ENCODE peak calls at places on chromosomes 5 and 9, in seven cellular contexts. One of them, this sample, is unnamed. For H3K27me3, the result is how much of the 10 kb centered on the place peaks cover.

GRCh38 chr9:79213417-79214125 is 358.2 kb upstream of the TLE4 start:
- DNase-seq in mesendoderm: no peak
- DNase-seq in esophagus squamous epithelium: no peak
- DNase-seq in cardiac muscle cell: no peak
- DNase-seq in spleen: no peak
- DNase-seq in heart right ventricle: no peak
- DNase-seq in PC-9: no peak
- DNase-seq in this sample: no peak

GRCh38 chr5:96433066-96433447 is at the start of gene PCSK1:
- DNase-seq in mesendoderm: peak
- DNase-seq in heart right ventricle: no peak
- DNase-seq in PC-9: no peak
- DNase-seq in esophagus squamous epithelium: no peak
- DNase-seq in cardiac muscle cell: no peak
- DNase-seq in spleen: no peak
- DNase-seq in this sample: no peak

GRCh38 chr9:113350338-113350672 is 964 bp downstream of the BSPRY start:
- DNase-seq in spleen: no peak
- DNase-seq in heart right ventricle: no peak
- DNase-seq in esophagus squamous epithelium: no peak
- DNase-seq in PC-9: no peak
- DNase-seq in cardiac muscle cell: no peak
- DNase-seq in mesendoderm: no peak
- DNase-seq in this sample: no peak

GRCh38 chr5:92641031-92641962 is 939.7 kb downstream of the NR2F1-AS1 start:
- DNase-seq in mesendoderm: no peak
- DNase-seq in heart right ventricle: no peak
- DNase-seq in cardiac muscle cell: peak
- DNase-seq in PC-9: peak
- DNase-seq in spleen: no peak
- DNase-seq in esophagus squamous epithelium: no peak
- DNase-seq in this sample: no peak

GRCh38 chr9:32351845-32352244 is 32.6 kb upstream of the ACO1 start:
- DNase-seq in esophagus squamous epithelium: no peak
- DNase-seq in cardiac muscle cell: peak
- DNase-seq in mesendoderm: peak
- DNase-seq in PC-9: no peak
- DNase-seq in heart right ventricle: no peak
- DNase-seq in spleen: no peak
- DNase-seq in this sample: no peak

GRCh38 chr9:93911871-93912554 is 43.1 kb downstream of the BARX1 start:
- DNase-seq in spleen: no peak
- DNase-seq in esophagus squamous epithelium: no peak
- DNase-seq in heart right ventricle: peak
- DNase-seq in cardiac muscle cell: peak
- DNase-seq in mesendoderm: peak
- DNase-seq in PC-9: no peak
- DNase-seq in this sample: peak

GRCh38 chr5:134527156-134527960 is 1.9 kb downstream of the JADE2 start:
- DNase-seq in spleen: peak
- DNase-seq in PC-9: peak
- DNase-seq in mesendoderm: peak
- DNase-seq in heart right ventricle: peak
- DNase-seq in esophagus squamous epithelium: peak
- DNase-seq in cardiac muscle cell: peak
- DNase-seq in this sample: peak

GRCh38 chr9:121271368-121272351 is 3.7 kb downstream of the GSN start:
- DNase-seq in spleen: peak
- DNase-seq in mesendoderm: no peak
- DNase-seq in PC-9: no peak
- DNase-seq in cardiac muscle cell: no peak
- DNase-seq in heart right ventricle: no peak
- DNase-seq in esophagus squamous epithelium: no peak
- DNase-seq in this sample: no peak

GRCh38 chr5:95709967-95710650 is 21.0 kb upstream of the RHOBTB3 start:
- DNase-seq in spleen: no peak
- DNase-seq in PC-9: peak
- DNase-seq in heart right ventricle: peak
- DNase-seq in cardiac muscle cell: peak
- DNase-seq in mesendoderm: peak
- DNase-seq in esophagus squamous epithelium: no peak
- DNase-seq in this sample: peak

GRCh38 chr5:151251001-151251551 is 1.9 kb upstream of the GM2A start:
- DNase-seq in PC-9: no peak
- DNase-seq in esophagus squamous epithelium: no peak
- DNase-seq in heart right ventricle: no peak
- DNase-seq in spleen: no peak
- DNase-seq in cardiac muscle cell: no peak
- DNase-seq in mesendoderm: peak
- DNase-seq in this sample: no peak

GRCh38 chr5:148897842-148898241 is 71.4 kb downstream of the ADRB2 start:
- DNase-seq in mesendoderm: no peak
- DNase-seq in PC-9: no peak
- DNase-seq in cardiac muscle cell: no peak
- DNase-seq in esophagus squamous epithelium: no peak
- DNase-seq in spleen: no peak
- DNase-seq in heart right ventricle: no peak
- DNase-seq in this sample: no peak

GRCh38 chr9:70004310-70004709 is 39.3 kb upstream of the MAMDC2 start:
- DNase-seq in heart right ventricle: no peak
- DNase-seq in mesendoderm: no peak
- DNase-seq in cardiac muscle cell: no peak
- DNase-seq in spleen: no peak
- DNase-seq in PC-9: no peak
- DNase-seq in esophagus squamous epithelium: no peak
- DNase-seq in this sample: no peak

GRCh38 chr9:88950341-88951141 is 40.7 kb upstream of the S1PR3 start:
- DNase-seq in PC-9: peak
- DNase-seq in cardiac muscle cell: peak
- DNase-seq in esophagus squamous epithelium: no peak
- DNase-seq in mesendoderm: no peak
- DNase-seq in heart right ventricle: no peak
- DNase-seq in spleen: no peak
- DNase-seq in this sample: no peak

GRCh38 chr5:109878887-109879286 is 189.2 kb downstream of the MAN2A1 start:
- DNase-seq in esophagus squamous epithelium: no peak
- DNase-seq in heart right ventricle: no peak
- DNase-seq in spleen: no peak
- DNase-seq in PC-9: no peak
- DNase-seq in mesendoderm: no peak
- DNase-seq in cardiac muscle cell: no peak
- DNase-seq in this sample: no peak

GRCh38 chr5:67792891-67793290 is 422.7 kb upstream of the PIK3R1 start:
- DNase-seq in PC-9: no peak
- DNase-seq in cardiac muscle cell: no peak
- DNase-seq in spleen: no peak
- DNase-seq in esophagus squamous epithelium: no peak
- DNase-seq in mesendoderm: no peak
- DNase-seq in heart right ventricle: peak
- DNase-seq in this sample: no peak

GRCh38 chr9:34636791-34637355 is 714 bp downstream of the SIGMAR1 start:
- DNase-seq in spleen: no peak
- DNase-seq in heart right ventricle: no peak
- DNase-seq in cardiac muscle cell: no peak
- DNase-seq in esophagus squamous epithelium: no peak
- DNase-seq in PC-9: no peak
- DNase-seq in mesendoderm: no peak
- DNase-seq in this sample: no peak

GRCh38 chr9:126114409-126114760 is 212.2 kb upstream of the MVB12B start:
- DNase-seq in mesendoderm: no peak
- DNase-seq in PC-9: no peak
- DNase-seq in heart right ventricle: no peak
- DNase-seq in esophagus squamous epithelium: no peak
- DNase-seq in spleen: peak
- DNase-seq in cardiac muscle cell: no peak
- DNase-seq in this sample: no peak

GRCh38 chr9:128927731-128928411 is 7.1 kb downstream of the PHYHD1 start:
- DNase-seq in esophagus squamous epithelium: no peak
- DNase-seq in PC-9: no peak
- DNase-seq in mesendoderm: peak
- DNase-seq in spleen: no peak
- DNase-seq in heart right ventricle: no peak
- DNase-seq in cardiac muscle cell: peak
- DNase-seq in this sample: peak

GRCh38 chr9:121770415-121771273 is 119.2 kb downstream of the DAB2IP start:
- DNase-seq in mesendoderm: no peak
- DNase-seq in esophagus squamous epithelium: no peak
- DNase-seq in heart right ventricle: peak
- DNase-seq in PC-9: no peak
- DNase-seq in spleen: peak
- DNase-seq in cardiac muscle cell: no peak
- DNase-seq in this sample: no peak

GRCh38 chr9:111961575-111961974 is 65.0 kb downstream of the UGCG start:
- DNase-seq in esophagus squamous epithelium: no peak
- DNase-seq in spleen: no peak
- DNase-seq in mesendoderm: no peak
- DNase-seq in PC-9: no peak
- DNase-seq in cardiac muscle cell: no peak
- DNase-seq in heart right ventricle: no peak
- DNase-seq in this sample: no peak

DNA sequence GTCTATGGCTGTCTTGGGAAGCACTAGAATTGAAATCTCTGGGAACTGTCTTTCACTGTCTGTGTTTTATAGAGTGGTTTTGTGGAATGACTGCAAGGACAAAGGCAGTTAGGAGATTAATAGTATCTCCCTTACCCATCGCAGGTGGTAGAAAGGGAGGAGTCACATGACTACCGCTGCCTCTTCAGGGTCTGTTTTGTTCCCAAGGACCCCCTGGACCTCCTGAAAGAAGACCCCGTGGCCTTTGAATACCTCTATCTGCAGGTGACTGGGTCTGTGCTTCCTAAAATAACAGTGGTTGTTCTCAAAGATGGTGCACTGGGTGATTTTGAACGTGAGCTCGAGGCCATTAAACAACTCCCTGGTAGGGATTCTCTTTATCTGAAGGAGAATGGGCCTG is 22.8 kb upstream of the TRMT10B start:
- DNase-seq in spleen: no peak
- DNase-seq in heart right ventricle: no peak
- DNase-seq in esophagus squamous epithelium: no peak
- DNase-seq in cardiac muscle cell: no peak
- DNase-seq in mesendoderm: no peak
- DNase-seq in PC-9: no peak
- DNase-seq in this sample: no peak
- H3K27me3 ChIP-seq in spleen: under half
- H3K27me3 ChIP-seq in heart right ventricle: under half
- H3K27me3 ChIP-seq in esophagus squamous epithelium: under half
- H3K27me3 ChIP-seq in cardiac muscle cell: under half
- H3K27me3 ChIP-seq in mesendoderm: under half
- H3K27me3 ChIP-seq in PC-9: under half
- H3K27me3 ChIP-seq in this sample: under half

DNA sequence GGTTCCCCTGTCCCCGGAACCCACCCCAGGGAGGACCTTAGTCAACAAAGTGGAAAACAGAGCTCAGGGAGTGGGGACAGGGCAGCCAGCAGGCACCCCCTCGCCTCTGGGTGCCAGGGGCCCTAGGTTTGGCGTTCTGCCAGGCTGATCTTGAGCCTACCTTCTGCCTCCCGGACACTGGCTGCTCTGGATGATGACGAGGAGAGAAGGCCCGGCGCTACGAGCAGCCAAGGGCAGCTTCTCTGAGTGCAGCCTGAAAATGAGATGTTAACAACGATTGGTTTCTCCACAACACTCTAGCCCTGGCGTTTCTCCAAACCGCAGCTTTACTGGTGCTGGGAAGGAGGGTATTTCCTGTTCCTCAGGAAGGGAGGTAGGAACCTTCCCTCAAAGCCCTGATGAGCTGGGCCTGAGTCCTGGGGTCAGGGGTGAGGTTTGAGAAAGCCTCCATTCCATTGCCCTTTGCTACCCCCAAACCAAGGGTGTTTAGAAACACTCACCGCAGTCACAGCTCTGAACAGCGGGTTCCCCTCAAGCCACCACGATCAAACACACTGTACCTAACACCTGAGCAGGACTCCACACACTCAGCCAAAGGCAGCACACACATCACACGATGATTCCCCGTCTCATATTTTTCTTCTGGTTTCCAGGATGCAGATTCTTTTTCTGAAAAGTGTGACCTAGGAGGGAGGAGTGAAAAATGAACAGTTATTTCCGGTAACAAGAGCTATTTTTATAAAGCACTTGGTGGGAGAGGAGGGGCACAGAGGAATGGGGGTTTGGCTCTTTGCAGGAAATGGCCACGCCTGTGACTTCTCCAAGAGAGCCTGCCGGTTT is at the start of gene STING1:
- DNase-seq in heart right ventricle: peak
- DNase-seq in esophagus squamous epithelium: peak
- DNase-seq in mesendoderm: no peak
- DNase-seq in spleen: peak
- DNase-seq in cardiac muscle cell: peak
- DNase-seq in PC-9: peak
- DNase-seq in this sample: peak
- H3K27ac ChIP-seq in heart right ventricle: peak
- H3K27ac ChIP-seq in esophagus squamous epithelium: peak
- H3K27ac ChIP-seq in mesendoderm: no peak
- H3K27ac ChIP-seq in spleen: peak
- H3K27ac ChIP-seq in cardiac muscle cell: peak
- H3K27ac ChIP-seq in PC-9: peak
- H3K27ac ChIP-seq in this sample: peak

GRCh38 chr5:174503461-174504265 is 220.7 kb upstream of the MSX2 start:
- DNase-seq in cardiac muscle cell: no peak
- DNase-seq in mesendoderm: no peak
- DNase-seq in esophagus squamous epithelium: no peak
- DNase-seq in spleen: no peak
- DNase-seq in heart right ventricle: no peak
- DNase-seq in PC-9: peak
- DNase-seq in this sample: no peak
- H3K4me3 ChIP-seq in cardiac muscle cell: no peak
- H3K4me3 ChIP-seq in mesendoderm: no peak
- H3K4me3 ChIP-seq in esophagus squamous epithelium: no peak
- H3K4me3 ChIP-seq in spleen: no peak
- H3K4me3 ChIP-seq in heart right ventricle: no peak
- H3K4me3 ChIP-seq in PC-9: no peak
- H3K4me3 ChIP-seq in this sample: no peak

DNA sequence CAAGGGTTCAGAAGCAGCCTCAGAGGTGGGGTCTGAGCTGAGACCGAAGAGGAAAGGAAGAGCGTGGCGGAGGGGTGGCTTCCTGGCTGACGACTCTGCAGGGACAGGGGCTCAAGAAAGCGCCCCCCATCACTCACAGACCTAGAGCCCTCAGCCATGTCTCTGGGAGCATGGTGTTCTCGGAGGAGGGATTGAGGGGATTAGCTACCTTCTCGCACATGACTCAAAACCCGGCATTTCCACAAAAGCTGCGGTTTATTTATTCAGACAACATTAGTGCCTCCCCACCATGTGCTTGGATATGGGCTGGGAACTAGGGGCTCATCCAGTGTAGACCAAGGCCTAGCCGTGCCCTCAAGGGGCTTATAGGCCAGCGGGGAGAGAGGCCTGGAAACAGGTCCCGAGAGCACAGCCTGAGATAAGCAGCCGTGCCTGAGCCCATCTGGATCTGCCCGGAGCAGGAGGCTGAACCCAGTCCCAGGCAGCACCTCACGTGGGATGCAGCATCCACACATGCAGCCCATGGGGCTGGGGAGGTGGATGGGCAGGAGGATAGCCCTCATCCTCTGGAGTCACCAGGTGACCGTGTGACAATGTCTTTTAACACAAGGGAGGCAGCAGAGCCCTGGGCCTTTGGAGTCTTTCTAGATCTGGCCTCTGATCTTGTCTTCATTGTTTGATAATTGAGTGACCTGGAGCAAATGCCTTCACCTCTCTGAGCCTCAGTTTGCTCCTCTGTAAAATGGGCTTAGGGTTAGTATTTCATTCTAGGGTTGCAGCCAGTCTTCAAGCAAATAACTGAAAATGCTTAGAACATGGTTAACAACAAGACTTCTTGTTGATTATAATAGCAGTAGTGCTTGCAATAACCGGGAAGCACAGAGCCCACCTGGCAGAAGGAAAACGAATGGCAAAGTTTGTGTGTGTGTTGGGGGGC is 878 bp upstream of the HMCN2 start:
- DNase-seq in spleen: peak
- DNase-seq in cardiac muscle cell: no peak
- DNase-seq in mesendoderm: peak
- DNase-seq in PC-9: no peak
- DNase-seq in heart right ventricle: no peak
- DNase-seq in esophagus squamous epithelium: no peak
- DNase-seq in this sample: no peak
- H3K27me3 ChIP-seq in spleen: half or more
- H3K27me3 ChIP-seq in cardiac muscle cell: half or more
- H3K27me3 ChIP-seq in mesendoderm: under half
- H3K27me3 ChIP-seq in PC-9: half or more
- H3K27me3 ChIP-seq in heart right ventricle: under half
- H3K27me3 ChIP-seq in esophagus squamous epithelium: half or more
- H3K27me3 ChIP-seq in this sample: under half